ENCODE peak calls at places on chromosomes 11 and 22, in eight cellular contexts. R is uterus, S is right lobe of liver, X is IMR-90, I is sigmoid colon, G is endothelial cell of umbilical vein, P is tibial nerve, C is H1. F is an unnamed sample.

GRCh38 chr11:12199231-12199948 is 89.0 kb downstream of the MICAL2 start:
- DNase-seq in R (no peak), S (no peak), X (no peak), I (no peak), G (peak; percentile 70), P (no peak), C (no peak), F (no peak)

GRCh38 chr11:92153542-92153941 is 71.1 kb upstream of the FAT3 start:
- DNase-seq in R (no peak), S (no peak), X (no peak), I (no peak), G (no peak), P (no peak), C (no peak), F (no peak)

GRCh38 chr22:26751217-26751616 is 93.8 kb downstream of the MIAT start:
- DNase-seq in R (peak; percentile 22), S (no peak), X (no peak), I (no peak), G (peak; percentile 84), P (no peak), C (peak; percentile 83), F (no peak)

GRCh38 chr11:77198440-77198849 is 70.4 kb downstream of the MYO7A start:
- DNase-seq in R (peak; percentile 6), S (peak; percentile 41), X (peak; percentile 10), I (peak; percentile 50), G (peak; percentile 11), P (no peak), C (peak; percentile 85), F (peak; percentile 42)

GRCh38 chr11:77047007-77047927 is 13.1 kb downstream of the B3GNT6 start:
- DNase-seq in R (peak; percentile 93), S (peak; percentile 85), X (peak; percentile 91), I (peak; percentile 89), G (peak; percentile 97), P (peak; percentile 97), C (no peak), F (peak; percentile 50)

GRCh38 chr22:30305519-30305905 is 16.2 kb upstream of the CASTOR1 start:
- DNase-seq in R (peak; percentile 73), S (peak; percentile 63), X (no peak), I (peak; percentile 87), G (peak; percentile 55), P (peak; percentile 67), C (no peak), F (no peak)

GRCh38 chr22:31148953-31149627 is 8.8 kb upstream of the PLA2G3 start:
- DNase-seq in R (peak; percentile 80), S (no peak), X (peak; percentile 80), I (peak; percentile 89), G (peak; percentile 84), P (peak; percentile 53), C (peak; percentile 80), F (peak; percentile 55)

GRCh38 chr11:108199446-108200321 is 22.8 kb downstream of the NPAT start:
- DNase-seq in R (no peak), S (no peak), X (peak; percentile 68), I (no peak), G (no peak), P (no peak), C (no peak), F (no peak)

GRCh38 chr22:31089101-31090100 is 8.3 kb downstream of the SMTN start:
- DNase-seq in R (peak; percentile 73), S (peak; percentile 64), X (no peak), I (peak; percentile 91), G (peak; percentile 34), P (no peak), C (peak; percentile 67), F (no peak)

GRCh38 chr22:23179381-23180294 is 671 bp upstream of the BCR start:
- DNase-seq in R (peak; percentile 45), S (peak; percentile 68), X (no peak), I (peak; percentile 78), G (peak; percentile 50), P (peak; percentile 36), C (no peak), F (no peak)

GRCh38 chr11:44752727-44753126 is 26.0 kb downstream of the TSPAN18 start:
- DNase-seq in R (no peak), S (no peak), X (no peak), I (no peak), G (no peak), P (no peak), C (no peak), F (no peak)

GRCh38 chr11:122491486-122491885 is 164.0 kb upstream of the UBASH3B start:
- DNase-seq in R (no peak), S (no peak), X (peak; percentile 75), I (no peak), G (peak; percentile 93), P (peak; percentile 6), C (no peak), F (no peak)

GRCh38 chr11:46381046-46381835 is at the start of gene MDK:
- DNase-seq in R (no peak), S (no peak), X (no peak), I (peak; percentile 70), G (peak; percentile 37), P (no peak), C (peak; percentile 83), F (no peak)

GRCh38 chr11:22829231-22830081 is at the start of gene SVIP:
- DNase-seq in R (peak; percentile 94), S (peak; percentile 99), X (peak; percentile 87), I (peak; percentile 96), G (peak; percentile 99), P (peak; percentile 89), C (peak; percentile 98), F (peak; percentile 76)

GRCh38 chr22:42604403-42604802 is 10.3 kb downstream of the POLDIP3 start:
- DNase-seq in R (no peak), S (no peak), X (peak; percentile 28), I (no peak), G (no peak), P (no peak), C (no peak), F (no peak)

GRCh38 chr11:32420937-32421532 is 14.3 kb downstream of the WT1 start:
- DNase-seq in R (no peak), S (no peak), X (no peak), I (no peak), G (no peak), P (no peak), C (no peak), F (no peak)
- TF ChIP-seq POLR2A in R (no peak), S (no peak), X (no peak), I (no peak), G (no peak), P (no peak), C (no peak), F (no peak)

GRCh38 chr11:95698939-95699562 is 90.5 kb downstream of the FAM76B start:
- DNase-seq in R (no peak), S (no peak), X (peak; percentile 39), I (no peak), G (no peak), P (no peak), C (no peak), F (no peak)

GRCh38 chr11:95697614-95698408 is 91.8 kb downstream of the FAM76B start:
- DNase-seq in R (no peak), S (no peak), X (no peak), I (no peak), G (no peak), P (no peak), C (no peak), F (no peak)

GRCh38 chr11:95703059-95703458 is 86.5 kb downstream of the FAM76B start:
- DNase-seq in R (no peak), S (no peak), X (no peak), I (no peak), G (no peak), P (no peak), C (no peak), F (no peak)

GRCh38 chr11:95700471-95700817 is 89.1 kb downstream of the FAM76B start:
- DNase-seq in R (no peak), S (no peak), X (no peak), I (no peak), G (no peak), P (no peak), C (no peak), F (no peak)

DNA sequence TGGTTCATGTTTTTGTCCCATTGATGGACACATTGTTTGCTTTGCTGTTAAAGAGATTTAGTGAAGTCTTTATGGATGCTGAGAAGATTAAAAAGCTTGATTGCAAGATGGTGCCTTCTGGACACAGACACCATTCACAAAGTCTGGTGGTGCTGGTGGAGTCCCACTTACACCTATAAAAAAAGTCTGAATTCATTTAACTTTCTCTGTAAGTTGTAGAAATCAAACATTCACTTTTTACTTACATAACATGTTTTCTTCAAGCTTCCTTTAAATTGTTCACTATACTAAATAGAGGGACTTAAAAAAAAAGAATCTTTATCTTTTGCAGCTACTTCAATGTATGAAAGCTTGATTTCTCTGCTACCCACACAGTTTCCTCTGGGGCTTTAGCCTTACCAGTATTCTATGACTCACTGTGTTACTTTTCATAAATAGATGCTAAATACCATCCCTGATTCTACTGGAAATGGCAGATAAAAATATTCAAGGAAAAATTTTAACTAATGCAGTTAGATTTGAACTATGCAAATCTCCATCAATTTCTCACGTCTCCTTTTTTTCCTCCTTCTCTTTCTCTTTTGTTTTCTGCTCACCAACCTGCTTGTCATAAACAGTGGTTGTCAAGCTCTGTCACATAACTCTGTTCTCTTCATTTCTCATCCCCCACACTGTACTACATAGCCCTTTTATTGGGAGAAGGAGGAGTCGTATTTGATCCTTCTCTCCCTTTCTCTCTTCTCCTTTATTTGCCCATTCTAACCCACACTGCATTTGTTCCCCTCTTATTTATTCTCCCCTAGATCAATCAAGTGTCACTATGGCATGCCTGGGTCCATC is 89.7 kb downstream of the FAM76B start:
- DNase-seq in R (no peak), S (no peak), X (peak; percentile 49), I (no peak), G (no peak), P (no peak), C (no peak), F (no peak)
- TF ChIP-seq POLR2A in R (no peak), S (no peak), X (no peak), I (no peak), G (no peak), P (no peak), C (no peak), F (no peak)

DNA sequence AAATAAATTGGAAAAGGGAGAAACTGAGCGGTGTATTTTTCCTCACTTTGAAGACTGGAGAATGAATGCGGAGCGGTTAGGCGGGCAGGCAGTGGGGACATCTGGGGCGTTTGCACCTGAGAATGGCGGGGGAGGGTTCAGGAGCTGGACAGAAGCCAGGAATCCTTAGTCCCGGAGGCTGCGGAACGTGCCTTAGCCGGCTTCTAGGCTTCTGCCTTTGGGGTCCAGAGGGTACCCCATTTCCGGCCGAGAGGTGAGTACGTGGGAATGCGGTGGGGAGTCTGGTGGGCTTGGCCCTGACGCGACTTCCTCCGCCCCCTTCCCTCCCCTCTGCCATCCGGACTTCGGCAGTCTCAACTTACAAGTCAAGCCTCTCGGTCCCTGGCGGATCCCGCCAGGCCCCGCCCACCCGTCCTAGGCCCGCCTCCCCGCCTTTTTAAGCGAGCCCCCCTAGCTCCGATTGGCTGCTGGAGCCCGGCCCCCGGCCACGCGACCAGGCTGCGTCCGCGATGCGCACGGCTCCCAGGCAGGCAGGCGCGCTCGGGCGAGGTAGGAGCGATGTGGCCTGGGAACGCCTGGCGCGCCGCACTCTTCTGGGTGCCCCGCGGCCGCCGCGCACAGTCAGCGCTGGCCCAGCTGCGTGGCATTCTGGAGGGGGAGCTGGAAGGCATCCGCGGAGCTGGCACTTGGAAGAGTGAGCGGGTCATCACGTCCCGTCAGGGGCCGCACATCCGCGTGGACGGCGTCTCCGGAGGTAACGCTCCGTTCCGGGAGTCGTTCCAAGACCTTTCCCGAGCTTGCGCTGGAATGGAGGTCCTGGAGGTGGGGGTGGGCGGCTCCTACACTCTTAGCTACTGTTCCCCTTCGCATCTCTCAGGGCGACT is at the start of gene GCAT:
- DNase-seq in R (peak; percentile 96), S (peak; percentile 98), X (peak; percentile 95), I (peak; percentile 98), G (peak; percentile 98), P (peak; percentile 92), C (peak; percentile 92), F (peak; percentile 94)
- TF ChIP-seq POLR2A in R (peak; percentile 77), S (peak; percentile 66), X (peak; percentile 80), I (peak; percentile 65), G (peak; percentile 80), P (peak; percentile 21), C (peak; percentile 78), F (peak; percentile 67)

GRCh38 chr22:32411829-32412592 is at the start of gene RTCB:
- DNase-seq in R (peak; percentile 89), S (peak; percentile 94), X (peak; percentile 93), I (peak; percentile 93), G (peak; percentile 94), P (peak; percentile 85), C (peak; percentile 92), F (peak; percentile 59)
- TF ChIP-seq POLR2A in R (peak; percentile 54), S (peak; percentile 66), X (peak; percentile 48), I (peak; percentile 62), G (peak; percentile 64), P (no peak), C (peak; percentile 82), F (no peak)

F was measured in H54.